ENCODE peak calls at places on chromosomes 7 and 10, in nine cellular contexts. K, N, F, R, B, P, U, G and O are unnamed samples. For H3K4me1, the result is how much of the 10 kb centered on the place peaks cover.

GRCh38 chr10:127046975-127047877 is 142.0 kb downstream of the DOCK1 start:
- DNase-seq in N (no peak), F (no peak), B (peak), K (no peak), G (no peak), U (no peak), R (no peak), P (no peak), O (no peak)

GRCh38 chr10:128630787-128631252 is 504.6 kb upstream of the MKI67 start:
- DNase-seq in F (no peak), G (no peak), P (no peak), N (no peak), K (no peak), U (peak), R (no peak), B (peak), O (no peak)

GRCh38 chr10:96642530-96642929 is 55.7 kb upstream of the TM9SF3 start:
- DNase-seq in P (no peak), B (no peak), F (no peak), G (no peak), U (no peak), K (no peak), N (no peak), R (no peak), O (no peak)

GRCh38 chr10:94361161-94361794 is 1.5 kb downstream of the NOC3L start:
- DNase-seq in F (no peak), U (no peak), N (no peak), B (peak), R (no peak), K (no peak), P (peak), G (no peak), O (no peak)

GRCh38 chr7:46226860-46227259 is 305.8 kb upstream of the IGFBP3 start:
- DNase-seq in U (no peak), R (no peak), K (no peak), N (no peak), B (no peak), P (no peak), F (no peak), G (no peak), O (no peak)

GRCh38 chr7:43302211-43302711 is 189.8 kb downstream of the HECW1 start:
- DNase-seq in G (no peak), R (no peak), N (no peak), P (peak), F (no peak), K (peak), U (no peak), B (peak), O (no peak)

GRCh38 chr7:36967387-36967786 is 243.1 kb upstream of the AOAH start:
- DNase-seq in U (no peak), N (no peak), R (no peak), F (peak), K (peak), B (peak), P (peak), G (no peak), O (no peak)

GRCh38 chr7:75534727-75535307 is 42.7 kb downstream of the SPDYE5 start:
- DNase-seq in F (no peak), K (peak), U (no peak), R (no peak), G (no peak), B (peak), P (no peak), N (no peak), O (no peak)

GRCh38 chr10:46285300-46285699 is 1.5 kb upstream of the ANTXRL start:
- DNase-seq in K (no peak), U (peak), P (no peak), G (no peak), B (no peak), F (no peak), R (no peak), N (no peak), O (no peak)

GRCh38 chr7:139745330-139746143 is 32.3 kb downstream of the HIPK2 start:
- DNase-seq in F (no peak), K (no peak), U (no peak), B (no peak), G (no peak), P (no peak), N (no peak), R (no peak), O (no peak)

GRCh38 chr7:106982415-106982814 is 62.1 kb upstream of the PRKAR2B start:
- DNase-seq in F (no peak), B (peak), R (no peak), G (no peak), P (no peak), N (no peak), U (no peak), K (no peak), O (no peak)

GRCh38 chr7:94436018-94436604 is 41.4 kb downstream of the COL1A2 start:
- DNase-seq in B (peak), P (peak), F (peak), G (no peak), K (peak), R (no peak), N (no peak), U (no peak), O (no peak)

GRCh38 chr7:85851571-85852193 is 664.8 kb upstream of the SEMA3D start:
- DNase-seq in P (no peak), N (no peak), K (peak), B (peak), U (no peak), F (no peak), R (no peak), G (no peak), O (no peak)

GRCh38 chr10:69473304-69473985 is 22.2 kb downstream of the TSPAN15 start:
- DNase-seq in G (no peak), R (no peak), K (no peak), U (no peak), P (no peak), B (no peak), F (peak), N (peak), O (no peak)

DNA sequence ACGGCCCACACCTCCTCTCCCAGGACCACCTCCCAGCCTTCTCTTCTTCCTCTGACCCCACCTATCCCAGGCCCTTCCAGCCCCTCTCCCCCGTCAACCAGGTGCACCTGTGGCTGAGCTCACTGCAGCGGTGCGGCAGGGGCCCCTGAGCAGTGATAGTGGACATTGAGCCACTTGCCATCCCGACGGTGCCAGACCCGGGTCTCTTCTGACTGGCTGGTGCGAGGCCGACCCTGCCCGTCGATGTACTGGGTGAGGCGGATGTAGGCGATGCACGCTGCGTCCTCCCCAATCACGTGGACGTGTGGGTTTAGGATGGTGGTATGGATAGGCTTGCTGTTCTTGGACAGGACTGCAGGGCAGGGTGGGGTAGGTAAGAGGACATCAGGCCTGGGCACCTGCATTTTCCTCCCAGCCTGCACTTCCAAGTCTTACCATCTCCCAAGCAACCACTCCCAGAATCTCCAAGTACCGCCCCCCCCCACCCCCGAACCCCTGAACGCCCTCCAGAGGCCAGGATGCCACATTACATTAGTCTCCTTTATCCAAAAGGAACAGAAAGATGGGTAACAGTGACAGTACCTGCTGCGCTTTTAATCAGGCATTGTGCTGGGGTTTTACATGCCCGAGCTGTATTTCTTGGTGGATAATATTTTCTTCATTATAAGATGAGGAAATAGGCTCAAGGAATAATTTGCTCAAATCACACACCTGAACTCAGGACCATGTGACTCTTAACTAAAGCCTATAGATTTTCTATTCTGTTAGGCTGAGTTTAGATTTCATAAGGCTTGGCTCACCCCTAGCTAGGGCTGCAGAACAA is 3.7 kb upstream of the NDST2 start:
- DNase-seq in N (no peak), R (no peak), G (no peak), B (no peak), P (no peak), U (no peak), K (peak), F (no peak), O (no peak)
- TF ChIP-seq CTCF in N (no peak), R (no peak), G (peak), B (no peak), P (no peak), U (peak), K (peak), F (no peak), O (no peak)

DNA sequence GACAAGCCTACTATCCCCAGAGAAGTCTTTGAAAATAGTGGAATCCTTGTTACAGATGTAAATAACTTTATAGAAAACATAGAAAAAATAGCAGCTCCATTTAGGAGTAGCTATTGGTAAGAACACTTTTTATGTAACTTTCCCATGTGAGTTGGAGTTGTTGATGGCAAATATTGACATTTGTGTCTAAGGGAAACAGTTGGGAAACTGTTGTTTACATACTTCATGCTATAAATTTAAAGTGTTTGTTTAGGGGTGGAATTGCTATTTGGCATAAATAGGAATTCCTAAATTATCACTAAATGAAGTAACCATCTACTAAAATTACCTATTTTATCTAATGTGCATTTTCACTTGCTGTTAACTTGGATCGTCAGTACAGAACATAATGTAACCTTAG is 50.7 kb downstream of the GDI2 start:
- DNase-seq in R (no peak), G (no peak), F (no peak), N (no peak), P (no peak), U (no peak), B (no peak), K (no peak), O (no peak)
- H3K27ac ChIP-seq in R (no peak), G (no peak), F (no peak), N (no peak), P (no peak), U (no peak), B (no peak), K (no peak), O (no peak)

DNA sequence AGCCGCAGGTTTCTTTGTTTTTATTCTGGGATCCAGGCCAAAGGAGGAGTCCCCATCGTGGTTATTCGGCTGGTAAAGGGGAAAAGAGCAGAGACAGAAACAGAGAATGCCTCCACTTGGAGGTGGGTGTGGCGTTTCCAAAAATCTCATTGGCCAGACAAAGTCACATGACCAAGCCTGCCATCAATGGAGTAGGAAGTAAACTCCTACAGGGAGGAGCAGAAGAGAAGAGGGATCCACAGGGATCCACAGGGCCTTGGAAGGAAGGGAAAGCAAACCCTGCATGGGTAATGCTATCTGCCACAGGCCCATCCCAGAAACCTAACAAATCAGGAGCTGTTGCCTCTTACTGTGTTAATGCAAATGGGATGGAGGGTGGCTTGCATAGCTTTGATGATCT is 425.7 kb upstream of the GALNT17 start:
- DNase-seq in K (no peak), F (no peak), U (no peak), N (no peak), B (no peak), P (no peak), R (no peak), G (no peak), O (no peak)
- H3K4me1 ChIP-seq in K (under half), F (under half), U (under half), N (under half), B (under half), P (under half), R (under half), G (under half), O (under half)

DNA sequence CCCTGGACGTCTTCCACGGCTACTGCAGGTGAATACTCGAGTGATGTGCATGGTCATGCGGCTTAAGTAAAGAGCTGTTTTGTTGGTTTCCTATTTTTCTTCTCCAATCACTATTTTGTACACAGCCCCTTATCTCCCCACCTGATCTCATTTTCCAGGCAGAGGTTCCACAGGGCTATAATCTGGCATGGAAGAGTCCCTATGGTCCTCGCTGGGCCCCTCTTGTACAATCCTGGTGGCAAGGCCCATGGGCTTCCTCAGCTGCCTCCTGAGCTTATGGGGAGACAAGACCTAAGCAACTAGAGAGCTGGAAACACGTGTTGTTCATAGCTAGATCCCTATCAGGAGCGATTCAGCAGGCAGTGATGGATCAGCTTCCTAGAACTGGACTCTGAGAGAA is 181.3 kb upstream of the ADO start:
- DNase-seq in U (no peak), F (no peak), N (no peak), K (no peak), P (no peak), G (no peak), R (no peak), B (no peak), O (no peak)
- TF ChIP-seq CTCF in U (no peak), F (no peak), N (no peak), K (no peak), P (no peak), G (no peak), R (no peak), B (no peak), O (no peak)

DNA sequence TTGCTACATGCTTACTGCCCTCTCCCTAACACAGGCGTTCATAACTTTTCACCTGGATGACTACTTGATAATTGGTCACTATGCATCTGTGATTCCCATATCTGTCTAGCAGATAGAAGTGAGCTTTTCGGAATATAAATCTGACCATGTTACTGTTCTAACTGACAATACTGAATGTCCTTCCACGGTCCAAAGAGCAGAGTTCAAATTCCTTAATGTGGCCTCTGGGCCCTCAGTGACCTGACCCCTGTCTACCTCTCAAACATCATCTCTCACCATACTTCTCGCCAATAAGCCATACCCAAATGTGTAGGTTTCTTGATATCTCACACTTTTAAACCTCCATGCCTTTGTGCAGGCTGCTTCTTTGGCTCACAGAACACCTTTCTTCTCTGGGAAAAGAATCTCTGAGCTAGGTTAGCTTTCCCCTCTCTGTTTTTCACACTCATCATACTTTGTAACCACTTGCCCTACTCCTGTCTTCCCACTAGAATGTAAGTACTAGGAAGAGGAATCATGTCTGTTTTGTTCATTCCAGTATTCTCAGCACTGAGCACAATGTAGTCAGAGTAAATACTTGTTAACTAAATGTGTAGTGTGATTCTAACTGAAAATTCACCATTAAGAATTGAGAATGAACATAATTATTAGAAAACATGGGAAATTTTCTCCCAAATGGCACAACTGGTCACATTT is 39.2 kb upstream of the LRRC17 start:
- DNase-seq in P (no peak), N (no peak), R (no peak), G (no peak), K (no peak), U (no peak), F (no peak), B (no peak), O (no peak)
- H3K27ac ChIP-seq in P (no peak), N (no peak), R (no peak), G (peak), K (peak), U (no peak), F (no peak), B (peak), O (no peak)

DNA sequence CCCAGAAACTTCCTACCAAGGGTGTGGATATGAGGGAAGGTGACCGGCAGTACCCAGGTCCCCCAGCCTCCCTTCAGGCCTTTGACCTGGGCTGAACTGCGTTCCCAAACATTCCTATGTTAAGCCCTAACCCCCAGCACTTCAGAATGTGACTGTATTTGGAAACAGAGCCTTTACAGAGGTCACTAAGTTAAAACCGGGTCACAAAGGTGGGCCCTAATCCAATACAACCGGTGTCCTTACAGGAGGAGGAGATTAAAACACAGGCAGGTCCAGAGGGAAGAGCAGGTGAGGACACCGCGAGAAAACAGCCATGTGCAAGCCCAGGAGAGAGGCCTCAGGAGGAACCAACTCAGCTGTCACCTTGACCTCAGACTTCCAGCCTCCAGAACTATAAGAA is 28.0 kb downstream of the GRB10 start:
- DNase-seq in R (no peak), B (no peak), N (no peak), G (no peak), F (no peak), U (no peak), P (no peak), K (no peak), O (no peak)
- H3K4me1 ChIP-seq in R (under half), B (under half), N (under half), G (under half), F (under half), U (under half), P (under half), K (under half), O (under half)

DNA sequence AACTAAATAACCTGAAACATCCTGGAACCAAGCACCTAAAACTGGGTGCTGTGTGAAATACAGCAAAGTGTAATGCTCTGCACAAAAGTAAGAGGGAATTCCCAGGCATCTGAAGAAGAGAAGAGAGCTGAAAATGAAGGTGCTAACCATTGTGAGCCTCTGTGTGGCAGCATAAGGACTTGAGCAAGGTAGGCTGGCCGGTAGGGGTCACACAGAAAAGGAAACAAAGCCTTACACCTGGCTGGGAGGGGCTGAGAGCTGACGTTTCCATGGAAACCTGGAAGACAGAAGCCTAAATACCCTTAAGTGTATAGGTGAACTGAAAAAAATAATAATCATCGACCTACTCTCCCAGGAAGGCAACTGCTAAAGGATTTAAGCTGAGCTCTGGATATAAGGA is 48.6 kb downstream of the CUL1 start:
- DNase-seq in U (no peak), N (no peak), F (no peak), K (no peak), G (no peak), R (no peak), P (no peak), B (no peak), O (no peak)
- TF ChIP-seq CTCF in U (no peak), N (no peak), F (no peak), K (no peak), G (no peak), R (no peak), P (no peak), B (no peak), O (no peak)